ENCODE peak calls at places on chromosomes 12 and 14, in ten cellular contexts. Q, Y, I, P, K, R, H, B, L and W are unnamed samples.

GRCh38 chr14:69999246-69999645 is 120.0 kb downstream of the SMOC1 start:
- DNase-seq in K (peak), Q (peak), H (no peak), R (peak), L (no peak), P (peak), I (peak), B (no peak), Y (peak), W (no peak)

GRCh38 chr14:29643415-29644206 is 284.0 kb downstream of the PRKD1 start:
- DNase-seq in Q (no peak), P (peak), B (no peak), R (no peak), L (no peak), K (peak), I (no peak), Y (peak), H (no peak), W (peak)

GRCh38 chr14:59184396-59184795 is 4.1 kb upstream of the DAAM1 start:
- DNase-seq in L (no peak), B (no peak), R (no peak), H (no peak), Y (no peak), P (no peak), K (no peak), Q (no peak), I (no peak), W (no peak)

GRCh38 chr14:80572666-80573065 is 361.4 kb upstream of the DIO2 start:
- DNase-seq in P (no peak), Y (no peak), B (no peak), Q (no peak), L (no peak), H (no peak), K (no peak), R (no peak), I (no peak), W (no peak)

GRCh38 chr12:131985145-131985875 is 35.6 kb downstream of the EP400 start:
- DNase-seq in H (no peak), Q (no peak), Y (no peak), B (no peak), P (no peak), I (no peak), K (no peak), L (no peak), R (no peak), W (no peak)

GRCh38 chr14:22386924-22387775 is 201.9 kb downstream of the DAD1 start:
- DNase-seq in Q (peak), H (no peak), K (peak), B (no peak), I (peak), R (no peak), L (peak), Y (peak), P (peak), W (peak)

GRCh38 chr14:74988993-74989392 is 13.7 kb upstream of the EIF2B2 start:
- DNase-seq in Y (no peak), R (no peak), H (no peak), P (no peak), K (no peak), I (no peak), B (no peak), L (no peak), Q (no peak), W (no peak)

GRCh38 chr12:89731614-89732013 is 23.0 kb upstream of the ATP2B1 start:
- DNase-seq in B (no peak), L (no peak), I (no peak), H (no peak), P (peak), K (no peak), R (no peak), Q (peak), Y (peak), W (peak)

GRCh38 chr12:118842753-118843335 is 138.5 kb upstream of the SRRM4 start:
- DNase-seq in B (no peak), R (no peak), L (no peak), P (no peak), I (no peak), Y (no peak), Q (no peak), K (no peak), H (no peak), W (no peak)

GRCh38 chr12:43291516-43291915 is 260.5 kb downstream of the ADAMTS20 start:
- DNase-seq in Q (peak), L (peak), I (no peak), P (no peak), Y (peak), B (no peak), H (no peak), R (no peak), K (no peak), W (peak)

GRCh38 chr12:24838531-24838950 is 110.4 kb downstream of the BCAT1 start:
- DNase-seq in L (no peak), P (peak), Y (peak), R (no peak), H (no peak), K (peak), Q (peak), B (peak), I (no peak), W (peak)

GRCh38 chr14:58131386-58131785 is 20.6 kb downstream of the ARMH4 start:
- DNase-seq in B (no peak), L (no peak), K (no peak), P (peak), Q (peak), R (no peak), I (no peak), Y (peak), H (no peak), W (no peak)
- TF ChIP-seq CTCF in B (no peak), L (no peak), K (no peak), P (no peak), Q (peak), R (no peak), I (no peak), Y (no peak), H (no peak), W (no peak)

GRCh38 chr12:106147956-106148355 is 9.2 kb upstream of the NUAK1 start:
- DNase-seq in L (peak), R (peak), Q (no peak), H (no peak), Y (no peak), B (no peak), I (no peak), P (no peak), K (no peak), W (no peak)

GRCh38 chr12:106152334-106152733 is 13.6 kb upstream of the NUAK1 start:
- DNase-seq in Q (no peak), K (no peak), H (no peak), I (no peak), P (no peak), B (no peak), R (no peak), Y (no peak), L (no peak), W (no peak)

GRCh38 chr12:106145539-106146447 is 7.0 kb upstream of the NUAK1 start:
- DNase-seq in Y (no peak), R (no peak), L (no peak), Q (no peak), P (no peak), H (no peak), B (no peak), K (no peak), I (no peak), W (no peak)

GRCh38 chr12:106146987-106147386 is 8.2 kb upstream of the NUAK1 start:
- DNase-seq in H (no peak), Q (no peak), B (no peak), K (no peak), R (no peak), I (no peak), P (no peak), Y (no peak), L (no peak), W (no peak)

DNA sequence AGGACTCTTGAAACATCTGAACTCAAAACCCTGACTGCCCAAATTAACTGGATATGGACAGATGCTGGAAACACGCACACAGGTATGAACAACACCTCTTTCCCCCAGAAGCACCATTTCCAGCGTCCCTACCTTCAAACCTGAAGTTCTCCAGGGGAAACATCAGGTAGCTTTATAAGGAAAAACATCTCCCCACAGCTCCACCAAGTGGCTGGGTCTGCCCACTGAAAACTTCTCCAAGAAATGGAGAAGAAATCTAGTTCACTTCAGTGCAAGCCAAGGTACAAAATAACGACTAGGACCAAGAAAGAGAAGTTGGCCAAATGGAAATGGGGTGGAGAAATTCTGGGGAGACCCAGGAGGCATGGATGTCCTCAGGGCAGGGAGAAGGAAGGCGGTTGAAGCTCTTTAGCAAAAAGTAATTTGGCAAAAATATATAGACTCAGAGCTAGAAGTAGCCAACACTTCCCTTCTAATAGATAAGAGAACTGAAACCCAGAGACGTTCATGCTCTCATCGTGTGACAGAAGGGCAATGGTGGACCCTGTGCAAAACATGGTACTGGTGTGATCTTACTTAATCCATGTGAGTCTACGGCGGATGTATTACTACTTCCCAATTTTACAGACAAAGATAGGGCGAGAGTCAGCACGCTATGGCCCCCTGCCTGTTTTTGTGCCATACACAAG is 10.5 kb upstream of the NUAK1 start:
- DNase-seq in Y (peak), H (no peak), L (no peak), R (no peak), B (no peak), I (peak), K (no peak), P (no peak), Q (no peak), W (no peak)
- TF ChIP-seq CTCF in Y (peak), H (peak), L (peak), R (peak), B (peak), I (peak), K (peak), P (peak), Q (peak), W (peak)

GRCh38 chr12:1760566-1761382 is 59.6 kb upstream of the LRTM2 start:
- DNase-seq in R (no peak), H (no peak), I (peak), K (no peak), B (no peak), Q (peak), P (peak), Y (peak), L (no peak), W (peak)
- TF ChIP-seq CTCF in R (no peak), H (no peak), I (no peak), K (no peak), B (no peak), Q (no peak), P (no peak), Y (no peak), L (peak), W (no peak)

DNA sequence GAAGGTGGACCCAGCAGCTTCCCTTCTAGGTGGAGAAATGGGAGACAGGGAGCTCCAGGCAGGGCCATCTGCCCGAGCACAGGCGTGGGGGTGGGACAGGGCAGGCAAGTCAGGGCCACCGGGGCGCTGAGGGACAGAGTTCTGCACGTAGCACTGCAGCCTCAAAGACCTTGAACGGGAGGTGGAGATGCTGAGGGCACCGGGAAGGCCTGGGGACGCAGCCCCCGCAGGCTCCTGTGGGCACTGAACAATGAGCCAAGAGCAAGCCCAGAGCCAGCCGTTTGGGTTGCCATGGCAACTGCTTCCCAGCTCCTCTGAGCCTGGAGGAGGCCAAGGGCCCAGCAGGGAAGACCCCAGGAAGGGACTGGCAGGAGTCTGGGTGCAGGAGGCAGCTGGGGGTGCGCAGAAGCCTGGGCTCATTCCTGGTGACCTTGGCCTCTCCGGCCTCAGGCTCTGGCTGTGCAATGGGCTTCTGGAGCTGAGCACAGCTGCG is 3.4 kb downstream of the LBHD2 start:
- DNase-seq in L (peak), Y (no peak), R (no peak), H (no peak), K (no peak), P (no peak), I (no peak), Q (no peak), B (no peak), W (no peak)
- TF ChIP-seq CTCF in L (no peak), Y (no peak), R (no peak), H (no peak), K (no peak), P (no peak), I (no peak), Q (no peak), B (no peak), W (no peak)

DNA sequence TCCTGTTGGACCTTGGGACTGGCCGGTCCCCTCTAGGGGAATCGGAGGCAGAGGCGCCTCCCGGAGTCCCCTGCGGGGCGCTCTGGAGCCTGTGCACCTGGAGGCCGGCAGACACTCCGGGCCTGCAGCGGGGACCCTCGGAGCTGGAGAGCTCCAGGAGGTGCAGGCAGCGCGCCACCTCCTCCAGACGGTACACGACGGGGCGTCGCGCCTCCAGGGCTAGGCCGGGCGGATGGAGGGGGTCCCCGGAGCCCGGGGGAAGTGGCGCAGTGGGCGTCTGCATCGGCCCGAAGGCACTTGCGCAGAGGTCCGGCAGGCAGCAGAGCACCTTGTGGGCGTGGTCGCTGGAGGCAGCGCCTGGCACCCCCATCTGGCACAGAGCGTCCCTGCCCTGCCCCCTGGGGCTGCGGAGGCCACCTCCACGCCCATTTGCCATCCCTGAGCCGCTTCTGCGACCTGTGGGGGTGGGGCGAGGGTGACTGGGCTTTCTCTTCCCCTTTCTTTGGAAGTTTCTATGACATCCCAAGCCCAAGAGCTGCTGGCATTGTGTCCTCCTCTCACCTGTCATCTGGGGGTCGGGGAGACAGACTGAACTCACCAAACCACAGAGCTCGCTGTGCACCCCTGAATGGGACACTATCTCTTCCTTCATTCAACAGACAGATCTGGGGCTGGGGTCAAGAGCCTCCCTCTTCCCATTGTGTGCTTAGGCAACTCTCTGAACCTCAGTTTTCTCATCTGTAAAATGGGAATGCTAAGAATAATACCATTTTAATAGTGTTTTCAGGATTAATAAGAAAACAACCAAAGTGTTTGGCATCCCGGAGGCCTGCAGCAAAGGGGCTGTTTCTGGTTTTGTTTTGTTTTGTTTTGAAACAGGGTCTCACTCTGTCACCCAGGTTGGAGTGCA is 37.5 kb upstream of the CORO1C start:
- DNase-seq in L (peak), Q (no peak), P (no peak), B (no peak), H (no peak), R (peak), I (peak), K (no peak), Y (no peak), W (no peak)
- TF ChIP-seq CTCF in L (no peak), Q (no peak), P (no peak), B (no peak), H (no peak), R (no peak), I (no peak), K (no peak), Y (no peak), W (no peak)

GRCh38 chr14:60655114-60655897 is 6.0 kb upstream of the SIX1 start:
- DNase-seq in R (no peak), I (no peak), P (no peak), B (no peak), K (no peak), Y (no peak), Q (no peak), H (no peak), L (no peak), W (no peak)

GRCh38 chr14:60658116-60658515 is 8.8 kb upstream of the SIX1 start:
- DNase-seq in L (no peak), Y (no peak), B (no peak), Q (no peak), K (no peak), P (no peak), H (no peak), R (no peak), I (no peak), W (no peak)

GRCh38 chr14:60655898-60656754 is 6.8 kb upstream of the SIX1 start:
- DNase-seq in Y (peak), H (no peak), L (no peak), B (no peak), Q (no peak), P (no peak), R (no peak), K (no peak), I (no peak), W (no peak)

GRCh38 chr14:60657609-60657983 is 8.3 kb upstream of the SIX1 start:
- DNase-seq in Y (no peak), B (no peak), K (no peak), Q (no peak), P (no peak), H (no peak), L (no peak), I (peak), R (peak), W (no peak)

DNA sequence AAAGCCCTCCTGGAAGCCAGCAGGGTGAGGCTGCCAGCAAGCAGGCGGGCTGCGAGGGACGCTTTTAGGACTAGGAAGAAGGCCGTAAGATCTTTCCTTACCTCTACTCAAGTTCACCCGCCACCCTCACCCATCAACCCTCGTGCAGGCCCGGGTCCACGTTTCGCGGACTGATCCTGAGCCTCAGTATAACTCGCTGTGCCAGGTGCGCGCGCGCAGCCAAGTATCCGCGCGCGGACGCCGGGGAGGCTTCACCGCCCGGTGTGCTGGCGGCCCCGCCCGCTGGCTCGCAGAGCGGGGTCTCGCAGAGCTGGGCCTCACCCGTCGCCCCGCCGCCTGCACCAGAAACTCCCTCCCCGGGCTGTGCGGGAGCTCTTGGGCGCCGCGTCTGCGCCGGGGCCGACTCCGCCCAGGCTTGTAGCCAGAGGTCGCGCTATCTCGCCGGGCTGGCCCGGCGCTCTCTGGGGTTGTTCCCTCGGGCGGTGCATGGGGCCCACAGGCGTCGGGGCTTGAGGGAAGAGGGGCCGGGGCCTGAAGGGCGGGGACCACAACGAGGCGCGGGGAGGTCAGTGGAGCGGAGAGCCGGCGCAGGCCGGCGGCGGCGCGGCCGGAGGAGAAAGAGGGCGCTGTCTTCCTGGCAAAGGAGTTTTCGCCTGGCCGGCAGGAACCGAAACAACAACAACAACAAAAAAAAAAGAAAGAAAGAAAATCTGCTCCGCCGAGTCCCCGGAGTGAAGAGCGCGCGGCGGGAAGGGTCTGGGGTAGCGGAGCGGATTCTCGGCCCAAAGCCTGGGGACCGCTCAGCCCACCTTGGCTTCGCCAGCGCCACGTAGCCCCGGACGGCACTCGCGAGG is 7.7 kb upstream of the SIX1 start:
- DNase-seq in P (peak), B (no peak), Y (peak), K (no peak), H (no peak), R (peak), Q (no peak), L (peak), I (peak), W (peak)
- TF ChIP-seq CTCF in P (peak), B (peak), Y (peak), K (peak), H (no peak), R (peak), Q (peak), L (peak), I (peak), W (peak)

GRCh38 chr12:53479314-53479713 is 19.9 kb downstream of the MAP3K12 start:
- DNase-seq in Q (no peak), R (no peak), K (no peak), Y (no peak), P (no peak), I (no peak), L (no peak), H (no peak), B (no peak), W (no peak)

GRCh38 chr12:53478865-53479264 is 20.4 kb downstream of the MAP3K12 start:
- DNase-seq in B (no peak), L (no peak), I (no peak), Q (no peak), H (no peak), K (no peak), R (no peak), P (no peak), Y (no peak), W (no peak)

GRCh38 chr12:53474819-53475218 is 22.9 kb downstream of the PCBP2 start:
- DNase-seq in Q (no peak), P (no peak), H (no peak), Y (no peak), R (no peak), K (no peak), B (no peak), I (no peak), L (no peak), W (no peak)

GRCh38 chr12:53474077-53474476 is 22.2 kb downstream of the PCBP2 start:
- DNase-seq in P (no peak), I (no peak), B (no peak), R (no peak), Q (no peak), Y (no peak), K (no peak), H (no peak), L (no peak), W (no peak)

GRCh38 chr12:53476769-53477209 is 22.5 kb downstream of the MAP3K12 start:
- DNase-seq in L (peak), P (no peak), I (no peak), B (no peak), K (no peak), H (no peak), R (no peak), Q (no peak), Y (no peak), W (no peak)
- TF ChIP-seq CTCF in L (peak), P (peak), I (no peak), B (peak), K (peak), H (peak), R (no peak), Q (peak), Y (peak), W (peak)